ENCODE peak calls at places on chromosomes 5 and 9, in nine cellular contexts. Y is dorsolateral prefrontal cortex, Q is lower leg skin, I is bronchial epithelial cell, M is HCT116, K is GM06990, L is psoas muscle, U is choroid plexus epithelial cell, E is neural progenitor cell. D is an unnamed sample.

GRCh38 chr5:150636391-150637244 is 3.8 kb upstream of the SYNPO start:
- DNase-seq in Y (no peak), Q (no peak), I (peak), M (no peak), K (no peak), L (peak), U (peak), E (no peak), D (no peak)

GRCh38 chr5:139648205-139649081 is at the start of gene CXXC5:
- DNase-seq in Y (peak), Q (no peak), I (no peak), M (no peak), K (peak), L (peak), U (peak), E (peak), D (peak)

GRCh38 chr5:133247881-133248642 is 196.2 kb downstream of the HSPA4 start:
- DNase-seq in Y (no peak), Q (no peak), I (no peak), M (peak), K (no peak), L (peak), U (peak), E (peak), D (no peak)

GRCh38 chr5:43769576-43770352 is 166.8 kb downstream of the NNT start:
- DNase-seq in Y (no peak), Q (peak), I (no peak), M (no peak), K (no peak), L (no peak), U (peak), E (no peak), D (no peak)

GRCh38 chr9:12461759-12462158 is 231.4 kb upstream of the TYRP1 start:
- DNase-seq in Y (no peak), Q (no peak), I (no peak), M (no peak), K (no peak), L (no peak), U (no peak), E (no peak), D (no peak)

GRCh38 chr9:133533878-133534277 is 626 bp upstream of the ADAMTSL2 start:
- DNase-seq in Y (no peak), Q (no peak), I (no peak), M (no peak), K (no peak), L (peak), U (no peak), E (no peak), D (no peak)

GRCh38 chr9:132648685-132649084 is 21.1 kb downstream of the DDX31 start:
- DNase-seq in Y (no peak), Q (no peak), I (no peak), M (no peak), K (no peak), L (no peak), U (no peak), E (no peak), D (no peak)

GRCh38 chr5:141902015-141902414 is 21.7 kb upstream of the DELE1 start:
- DNase-seq in Y (no peak), Q (no peak), I (no peak), M (no peak), K (no peak), L (no peak), U (no peak), E (no peak), D (no peak)

GRCh38 chr5:132770476-132771159 is 6.4 kb downstream of the SEPTIN8 start:
- DNase-seq in Y (no peak), Q (peak), I (no peak), M (no peak), K (no peak), L (no peak), U (no peak), E (peak), D (peak)

GRCh38 chr9:27701664-27702063 is 128.4 kb upstream of the C9orf72 start:
- DNase-seq in Y (no peak), Q (peak), I (peak), M (no peak), K (no peak), L (peak), U (peak), E (no peak), D (no peak)

GRCh38 chr5:55421074-55421529 is 113.3 kb downstream of the MTREX start:
- DNase-seq in Y (no peak), Q (no peak), I (peak), M (no peak), K (peak), L (no peak), U (no peak), E (no peak), D (no peak)

GRCh38 chr5:59367791-59368394 is 525.6 kb downstream of the PDE4D start:
- DNase-seq in Y (peak), Q (peak), I (peak), M (peak), K (no peak), L (peak), U (peak), E (peak), D (no peak)

GRCh38 chr9:117355542-117355941 is 59.3 kb downstream of the ASTN2 start:
- DNase-seq in Y (peak), Q (no peak), I (no peak), M (no peak), K (no peak), L (no peak), U (no peak), E (no peak), D (no peak)

GRCh38 chr9:10876333-10876732 is 263.5 kb upstream of the PTPRD start:
- DNase-seq in Y (no peak), Q (no peak), I (peak), M (no peak), K (no peak), L (no peak), U (peak), E (no peak), D (no peak)

GRCh38 chr9:82188817-82189216 is 200.2 kb downstream of the SPATA31D1 start:
- DNase-seq in Y (no peak), Q (no peak), I (peak), M (no peak), K (no peak), L (no peak), U (no peak), E (no peak), D (no peak)

GRCh38 chr5:141135030-141135717 is at the start of gene PCDHB5:
- DNase-seq in Y (no peak), Q (no peak), I (peak), M (no peak), K (no peak), L (no peak), U (peak), E (peak), D (no peak)

GRCh38 chr5:133234273-133234672 is 182.5 kb downstream of the HSPA4 start:
- DNase-seq in Y (no peak), Q (no peak), I (no peak), M (no peak), K (no peak), L (no peak), U (no peak), E (no peak), D (no peak)

GRCh38 chr9:91120200-91120599 is 241.5 kb downstream of the AUH start:
- DNase-seq in Y (no peak), Q (no peak), I (no peak), M (no peak), K (no peak), L (no peak), U (no peak), E (no peak), D (no peak)

GRCh38 chr9:94623253-94623652 is 16.1 kb downstream of the FBP1 start:
- DNase-seq in Y (no peak), Q (no peak), I (peak), M (peak), K (peak), L (peak), U (peak), E (peak), D (no peak)

GRCh38 chr9:128607642-128608350 is 48.9 kb downstream of the DYNC2I2 start:
- DNase-seq in Y (peak), Q (no peak), I (peak), M (no peak), K (no peak), L (peak), U (no peak), E (no peak), D (no peak)

GRCh38 chr5:100448250-100448649 is 86.9 kb upstream of the FAM174A start:
- DNase-seq in Y (no peak), Q (no peak), I (peak), M (no peak), K (no peak), L (no peak), U (no peak), E (no peak), D (no peak)

GRCh38 chr5:143635888-143636287 is 176.1 kb upstream of the HMHB1 start:
- DNase-seq in Y (no peak), Q (no peak), I (no peak), M (no peak), K (no peak), L (no peak), U (no peak), E (no peak), D (no peak)

GRCh38 chr5:141223112-141223783 is at the start of gene PCDHB14:
- DNase-seq in Y (no peak), Q (no peak), I (peak), M (peak), K (no peak), L (no peak), U (peak), E (peak), D (no peak)

GRCh38 chr5:138464018-138464387 is 1.3 kb upstream of the EGR1 start:
- DNase-seq in Y (peak), Q (peak), I (peak), M (peak), K (peak), L (peak), U (peak), E (peak), D (peak)

GRCh38 chr5:174981416-174981815 is 257.0 kb downstream of the MSX2 start:
- DNase-seq in Y (no peak), Q (no peak), I (no peak), M (no peak), K (no peak), L (no peak), U (no peak), E (no peak), D (no peak)

GRCh38 chr5:67815455-67816391 is 399.8 kb upstream of the PIK3R1 start:
- DNase-seq in Y (no peak), Q (no peak), I (peak), M (no peak), K (no peak), L (no peak), U (peak), E (no peak), D (no peak)

GRCh38 chr5:125695994-125696679 is 727.1 kb upstream of the GRAMD2B start:
- DNase-seq in Y (no peak), Q (no peak), I (no peak), M (peak), K (no peak), L (no peak), U (no peak), E (no peak), D (no peak)

GRCh38 chr9:77293949-77294348 is 116.6 kb downstream of the VPS13A start:
- DNase-seq in Y (no peak), Q (no peak), I (no peak), M (no peak), K (no peak), L (no peak), U (no peak), E (no peak), D (no peak)

GRCh38 chr9:77290373-77290772 is 113.0 kb downstream of the VPS13A start:
- DNase-seq in Y (no peak), Q (no peak), I (no peak), M (no peak), K (no peak), L (no peak), U (no peak), E (no peak), D (no peak)

DNA sequence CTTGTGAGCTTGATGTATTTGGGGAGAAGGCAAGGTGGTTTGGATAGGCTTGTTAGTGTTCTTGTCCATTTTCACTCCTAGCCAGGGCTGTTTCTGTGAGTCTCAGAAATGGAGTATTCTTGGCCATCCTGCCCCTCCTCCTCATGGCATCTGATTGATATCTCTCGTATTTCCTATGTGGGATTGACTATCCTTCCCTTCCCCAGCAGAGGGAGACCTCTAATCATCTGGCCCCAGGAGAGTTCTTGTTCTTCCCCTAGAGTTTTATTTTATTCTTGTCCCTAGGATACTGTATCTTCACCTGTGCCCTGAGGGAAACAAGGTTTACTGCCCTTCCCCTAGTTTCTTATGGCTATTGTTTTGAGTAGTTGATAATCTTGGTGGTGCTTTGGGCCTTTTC is 114.4 kb downstream of the VPS13A start:
- DNase-seq in Y (no peak), Q (no peak), I (peak), M (peak), K (no peak), L (no peak), U (peak), E (peak), D (no peak)
- TF ChIP-seq CTCF in Y (no peak), Q (no peak), I (peak), M (peak), K (no peak), L (no peak), U (peak), E (peak), D (no peak)

GRCh38 chr5:515273-515836 is 8.9 kb downstream of the SLC9A3 start:
- DNase-seq in Y (no peak), Q (no peak), I (no peak), M (no peak), K (no peak), L (no peak), U (no peak), E (no peak), D (no peak)
- H3K4me3 ChIP-seq in Y (no peak), Q (no peak), I (no peak), M (no peak), K (no peak), L (no peak), U (no peak), E (no peak), D (no peak)

DNA sequence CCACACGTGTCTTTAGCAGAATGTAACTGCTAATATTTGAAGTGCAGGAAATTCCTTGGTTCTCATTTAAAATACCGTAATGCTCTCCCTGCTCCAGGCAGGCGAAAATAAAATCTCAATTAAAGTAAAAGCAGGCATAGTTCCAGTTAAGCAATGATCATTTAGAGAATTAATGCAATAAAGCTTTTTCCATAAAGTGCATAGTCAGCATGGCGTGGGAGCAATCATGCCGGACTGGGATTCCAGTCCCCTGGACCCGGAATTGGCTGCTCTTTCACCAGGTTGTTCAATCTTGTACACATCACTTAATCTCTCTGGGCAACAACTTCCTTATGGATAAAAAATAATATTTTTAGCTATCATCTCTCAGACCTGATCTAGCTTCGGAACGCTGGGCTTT is 445.2 kb downstream of the ZNF608 start:
- DNase-seq in Y (no peak), Q (no peak), I (no peak), M (no peak), K (no peak), L (no peak), U (no peak), E (no peak), D (no peak)
- TF ChIP-seq CTCF in Y (no peak), Q (no peak), I (no peak), M (no peak), K (no peak), L (no peak), U (no peak), E (no peak), D (no peak)

GRCh38 chr9:131252120-131252519 is 24.2 kb downstream of the FAM78A start:
- DNase-seq in Y (no peak), Q (no peak), I (no peak), M (no peak), K (no peak), L (no peak), U (no peak), E (no peak), D (no peak)
- H3K4me3 ChIP-seq in Y (peak), Q (no peak), I (no peak), M (no peak), K (peak), L (peak), U (no peak), E (no peak), D (peak)

DNA sequence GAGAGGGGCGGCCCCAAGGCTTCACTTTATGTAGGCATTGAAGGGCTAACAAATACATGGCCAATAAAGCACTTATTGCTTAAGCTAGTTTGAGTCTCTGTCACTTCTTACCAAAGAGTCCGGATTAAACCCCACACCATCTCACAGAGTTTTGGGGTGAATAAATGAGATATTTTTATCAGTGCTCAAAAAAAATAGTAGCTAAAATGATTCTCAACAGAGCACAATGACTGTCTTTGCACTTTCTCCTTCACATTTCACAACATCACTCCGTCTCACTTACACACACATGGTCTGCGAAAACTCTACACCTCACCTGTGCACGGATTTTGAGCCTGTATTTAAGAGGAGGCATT is 92.9 kb downstream of the LMX1B start:
- DNase-seq in Y (no peak), Q (no peak), I (no peak), M (no peak), K (no peak), L (no peak), U (no peak), E (no peak), D (no peak)
- TF ChIP-seq CTCF in Y (no peak), Q (no peak), I (no peak), M (no peak), K (no peak), L (no peak), U (no peak), E (no peak), D (no peak)

GRCh38 chr9:127077658-127077975 is 44.8 kb downstream of the ANGPTL2 start:
- DNase-seq in Y (no peak), Q (no peak), I (no peak), M (no peak), K (no peak), L (no peak), U (no peak), E (no peak), D (no peak)

GRCh38 chr9:127078336-127078735 is 44.1 kb downstream of the ANGPTL2 start:
- DNase-seq in Y (no peak), Q (no peak), I (no peak), M (no peak), K (no peak), L (no peak), U (no peak), E (no peak), D (no peak)

GRCh38 chr9:127074561-127075548 is 47.6 kb downstream of the ANGPTL2 start:
- DNase-seq in Y (no peak), Q (no peak), I (no peak), M (no peak), K (no peak), L (no peak), U (no peak), E (peak), D (no peak)

GRCh38 chr9:127076860-127077657 is 45.4 kb downstream of the ANGPTL2 start:
- DNase-seq in Y (no peak), Q (no peak), I (no peak), M (no peak), K (no peak), L (no peak), U (no peak), E (no peak), D (no peak)

GRCh38 chr9:127075592-127076380 is 46.6 kb downstream of the ANGPTL2 start:
- DNase-seq in Y (no peak), Q (no peak), I (no peak), M (no peak), K (no peak), L (no peak), U (no peak), E (no peak), D (no peak)
- H3K4me3 ChIP-seq in Y (no peak), Q (no peak), I (no peak), M (no peak), K (no peak), L (no peak), U (no peak), E (no peak), D (no peak)

DNA sequence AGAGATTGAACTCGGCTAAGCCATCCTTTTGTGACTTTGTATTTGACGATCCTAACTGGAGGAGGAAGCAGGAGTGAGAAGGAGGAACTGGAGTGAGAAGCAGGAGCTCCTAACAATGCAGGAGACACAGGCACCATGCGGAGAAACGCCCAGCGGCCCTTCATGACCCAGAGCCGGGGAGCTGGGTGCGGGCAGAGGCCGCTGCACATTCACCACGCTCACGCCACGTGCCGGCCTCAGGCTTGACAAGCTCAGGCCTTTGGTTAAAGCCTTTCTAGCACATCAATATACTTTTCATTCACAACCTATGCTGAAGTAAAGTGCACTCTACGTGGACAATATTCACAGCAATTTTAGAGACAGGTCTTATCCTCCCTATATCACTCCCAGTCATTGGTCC is 124.8 kb upstream of the FAM120A start:
- DNase-seq in Y (no peak), Q (no peak), I (no peak), M (no peak), K (no peak), L (no peak), U (no peak), E (no peak), D (no peak)
- TF ChIP-seq CTCF in Y (no peak), Q (no peak), I (no peak), M (no peak), K (no peak), L (no peak), U (no peak), E (no peak), D (no peak)